ENCODE peak calls at places on chromosomes 1 and 21, in eight cellular contexts. A, B, D, T, V, I, W and M are unnamed samples.

GRCh38 chr1:224747578-224747977 is 131.5 kb downstream of the CNIH3 start:
- DNase-seq in A (peak; percentile 79), B (no peak), D (no peak), T (no peak), V (no peak), I (no peak), W (no peak), M (no peak)

GRCh38 chr21:46549650-46550049 is 55.2 kb downstream of the S100B start:
- DNase-seq in A (no peak), B (no peak), D (peak; percentile 41), T (no peak), V (no peak), I (no peak), W (no peak), M (no peak)

GRCh38 chr1:41819843-41820242 is 98.9 kb downstream of the HIVEP3 start:
- DNase-seq in A (no peak), B (no peak), D (no peak), T (no peak), V (no peak), I (no peak), W (no peak), M (no peak)

GRCh38 chr1:226653311-226653921 is 85.7 kb downstream of the ITPKB start:
- DNase-seq in A (peak; percentile 83), B (no peak), D (no peak), T (no peak), V (no peak), I (no peak), W (no peak), M (no peak)

GRCh38 chr1:180266275-180267210 is 36.5 kb downstream of the LHX4 start:
- DNase-seq in A (no peak), B (no peak), D (no peak), T (no peak), V (peak; percentile 80), I (no peak), W (no peak), M (no peak)

GRCh38 chr1:85484264-85484663 is 19.3 kb upstream of the DDAH1 start:
- DNase-seq in A (no peak), B (no peak), D (no peak), T (no peak), V (no peak), I (no peak), W (no peak), M (no peak)

GRCh38 chr1:225897595-225898514 is 8.9 kb upstream of the LEFTY1 start:
- DNase-seq in A (peak; percentile 28), B (no peak), D (no peak), T (no peak), V (no peak), I (no peak), W (no peak), M (no peak)

GRCh38 chr1:102858695-102859094 is 249.6 kb downstream of the COL11A1 start:
- DNase-seq in A (no peak), B (no peak), D (no peak), T (no peak), V (no peak), I (no peak), W (no peak), M (no peak)

GRCh38 chr1:109595540-109595939 is 23.9 kb downstream of the GNAT2 start:
- DNase-seq in A (no peak), B (no peak), D (no peak), T (no peak), V (no peak), I (no peak), W (no peak), M (no peak)

GRCh38 chr21:43193088-43193650 is 24.4 kb downstream of the CRYAA start:
- DNase-seq in A (no peak), B (no peak), D (no peak), T (no peak), V (peak; percentile 42), I (no peak), W (peak; percentile 1), M (no peak)
- TF ChIP-seq CTCF in A (no peak), B (no peak), D (no peak), T (no peak), V (no peak), I (no peak), W (no peak), M (no peak)

DNA sequence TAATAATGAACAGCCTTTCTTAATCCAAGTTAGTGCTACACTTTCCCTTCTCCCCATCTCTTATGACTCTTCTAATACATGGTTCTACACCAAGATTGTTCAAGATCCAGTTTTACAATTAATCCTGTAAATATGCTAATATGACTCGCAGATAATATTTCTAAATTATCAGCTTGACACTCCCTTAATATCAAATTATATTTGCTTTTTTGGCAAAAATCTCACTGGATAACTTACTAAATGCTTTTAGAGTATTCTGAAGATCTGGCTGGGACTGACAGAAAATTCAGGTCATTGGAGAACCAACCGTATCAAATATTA is 24.4 kb upstream of the CR1L start:
- DNase-seq in A (no peak), B (no peak), D (no peak), T (no peak), V (no peak), I (no peak), W (no peak), M (no peak)
- TF ChIP-seq CTCF in A (no peak), B (no peak), D (no peak), T (no peak), V (no peak), I (no peak), W (no peak), M (no peak)

GRCh38 chr21:26965567-26966359 is 1.1 kb downstream of the ADAMTS5 start:
- DNase-seq in A (no peak), B (peak; percentile 30), D (peak; percentile 84), T (peak; percentile 80), V (peak; percentile 86), I (peak; percentile 86), W (no peak), M (peak; percentile 71)
- TF ChIP-seq CTCF in A (no peak), B (peak; percentile 12), D (no peak), T (peak; percentile 39), V (no peak), I (no peak), W (peak; percentile 20), M (peak; percentile 17)

GRCh38 chr1:28308750-28309149 is 20.1 kb upstream of the MED18 start:
- DNase-seq in A (no peak), B (no peak), D (no peak), T (no peak), V (no peak), I (no peak), W (no peak), M (no peak)
- TF ChIP-seq CTCF in A (no peak), B (no peak), D (no peak), T (no peak), V (no peak), I (no peak), W (no peak), M (no peak)

GRCh38 chr1:53683986-53684740 is 54.8 kb downstream of the GLIS1 start:
- DNase-seq in A (no peak), B (no peak), D (no peak), T (no peak), V (no peak), I (no peak), W (no peak), M (no peak)
- TF ChIP-seq CTCF in A (no peak), B (no peak), D (no peak), T (no peak), V (no peak), I (peak; percentile 33), W (no peak), M (no peak)

GRCh38 chr1:214658785-214659184 is 55.8 kb downstream of the CENPF start:
- DNase-seq in A (no peak), B (peak; percentile 7), D (no peak), T (no peak), V (no peak), I (no peak), W (no peak), M (no peak)
- TF ChIP-seq CTCF in A (peak; percentile 6), B (no peak), D (no peak), T (no peak), V (no peak), I (peak; percentile 64), W (peak; percentile 8), M (no peak)

GRCh38 chr1:16367258-16367967 is 371 bp downstream of the SZRD1 start:
- DNase-seq in A (peak; percentile 97), B (peak; percentile 87), D (peak; percentile 93), T (peak; percentile 84), V (peak; percentile 97), I (peak; percentile 86), W (peak; percentile 68), M (peak; percentile 88)
- TF ChIP-seq CTCF in A (no peak), B (no peak), D (no peak), T (peak; percentile 0), V (no peak), I (peak; percentile 19), W (no peak), M (no peak)

DNA sequence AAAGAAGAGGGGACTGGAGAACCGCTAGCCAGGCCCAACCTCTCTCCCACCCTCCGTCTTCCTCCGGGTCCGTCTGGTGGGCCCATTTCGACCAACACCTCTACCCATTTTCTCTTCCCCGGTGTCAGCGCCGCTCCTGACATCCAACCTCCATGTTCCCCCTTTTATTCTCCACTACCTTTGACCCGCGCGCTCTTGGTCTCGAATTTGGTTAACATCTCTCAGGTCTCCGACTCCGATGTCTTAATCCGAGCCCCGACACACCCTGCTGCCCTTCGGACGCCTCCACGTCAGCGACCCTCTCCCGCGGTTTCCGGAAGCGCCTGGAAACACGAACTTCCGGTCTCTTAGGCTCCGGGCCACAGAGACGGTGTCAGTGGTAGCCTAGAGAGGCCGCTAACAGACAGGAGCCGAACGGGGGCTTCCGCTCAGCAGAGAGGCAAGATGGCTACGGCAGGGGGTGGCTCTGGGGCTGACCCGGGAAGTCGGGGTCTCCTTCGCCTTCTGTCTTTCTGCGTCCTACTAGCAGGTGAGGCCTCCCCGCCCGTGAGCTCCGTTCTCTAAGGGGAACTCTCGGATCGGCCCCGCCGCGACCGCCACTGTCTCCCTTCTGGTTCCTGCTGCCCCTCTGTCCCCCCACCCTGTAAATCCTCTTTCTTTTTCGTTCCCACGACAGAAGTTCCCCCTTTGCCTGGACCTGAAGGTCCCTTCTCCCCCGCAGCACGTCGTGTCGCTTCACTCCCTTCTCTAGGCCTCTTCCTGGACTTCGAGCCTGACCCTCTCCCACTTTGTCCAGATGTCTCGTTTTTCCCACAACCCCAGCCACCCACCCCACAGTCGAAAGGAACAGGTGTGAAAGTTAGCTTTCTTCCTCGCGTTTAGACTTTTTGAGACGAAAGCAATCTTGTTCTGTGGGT is at the start of the genes COPA and NCSTN:
- DNase-seq in A (peak; percentile 97), B (peak; percentile 90), D (peak; percentile 96), T (peak; percentile 91), V (peak; percentile 98), I (peak; percentile 90), W (peak; percentile 83), M (peak; percentile 94)
- TF ChIP-seq CTCF in A (no peak), B (no peak), D (no peak), T (peak; percentile 19), V (no peak), I (no peak), W (peak; percentile 19), M (no peak)